ENCODE peak calls at places on chromosomes 3 and 15, in four cellular contexts. One of them, this sample, is unnamed. For H4K20me1, the result is how much of the 10 kb centered on the place peaks cover.

GRCh38 chr3:43858052-43858701 is 167.4 kb downstream of the ABHD5 start:
- DNase-seq in SK-N-SH: no peak
- DNase-seq in HCT116: no peak
- DNase-seq in PC-3: no peak
- DNase-seq in this sample: peak

GRCh38 chr15:75739791-75740190 is 27.1 kb upstream of the CSPG4 start:
- DNase-seq in SK-N-SH: no peak
- DNase-seq in PC-3: no peak
- DNase-seq in HCT116: no peak
- DNase-seq in this sample: no peak

GRCh38 chr15:74159773-74160172 is 13.7 kb upstream of the ISLR start:
- DNase-seq in PC-3: no peak
- DNase-seq in HCT116: no peak
- DNase-seq in SK-N-SH: peak
- DNase-seq in this sample: no peak

GRCh38 chr3:59517448-59517847 is 467.6 kb upstream of the CFAP20DC start:
- DNase-seq in SK-N-SH: no peak
- DNase-seq in HCT116: no peak
- DNase-seq in PC-3: no peak
- DNase-seq in this sample: no peak

GRCh38 chr15:52668133-52668532 is 11.1 kb downstream of the ATOSA start:
- DNase-seq in HCT116: no peak
- DNase-seq in PC-3: no peak
- DNase-seq in SK-N-SH: no peak
- DNase-seq in this sample: no peak

GRCh38 chr3:70281663-70282062 is 30.8 kb downstream of the MDFIC2 start:
- DNase-seq in HCT116: no peak
- DNase-seq in SK-N-SH: no peak
- DNase-seq in PC-3: peak
- DNase-seq in this sample: no peak

GRCh38 chr3:59052803-59053411 is 3.1 kb upstream of the CFAP20DC start:
- DNase-seq in SK-N-SH: peak
- DNase-seq in PC-3: peak
- DNase-seq in HCT116: peak
- DNase-seq in this sample: peak

GRCh38 chr15:68305420-68305871 is 27.9 kb downstream of the FEM1B start:
- DNase-seq in SK-N-SH: no peak
- DNase-seq in PC-3: no peak
- DNase-seq in HCT116: no peak
- DNase-seq in this sample: no peak

GRCh38 chr3:50268703-50269451 is at the start of gene SEMA3B:
- DNase-seq in PC-3: peak
- DNase-seq in HCT116: no peak
- DNase-seq in SK-N-SH: no peak
- DNase-seq in this sample: no peak

GRCh38 chr15:29671308-29671981 is 150.8 kb downstream of the TJP1 start:
- DNase-seq in HCT116: no peak
- DNase-seq in PC-3: peak
- DNase-seq in SK-N-SH: no peak
- DNase-seq in this sample: no peak

GRCh38 chr15:33616485-33616884 is 305.7 kb downstream of the RYR3 start:
- DNase-seq in SK-N-SH: no peak
- DNase-seq in HCT116: no peak
- DNase-seq in PC-3: no peak
- DNase-seq in this sample: no peak

GRCh38 chr3:69422751-69423150 is 36.9 kb upstream of the FRMD4B start:
- DNase-seq in SK-N-SH: no peak
- DNase-seq in PC-3: peak
- DNase-seq in HCT116: no peak
- DNase-seq in this sample: no peak

GRCh38 chr15:100929641-100930042 is 10.5 kb downstream of the LRRK1 start:
- DNase-seq in PC-3: no peak
- DNase-seq in HCT116: no peak
- DNase-seq in SK-N-SH: no peak
- DNase-seq in this sample: peak

GRCh38 chr15:85805392-85805791 is 10.7 kb upstream of the KLHL25 start:
- DNase-seq in PC-3: no peak
- DNase-seq in HCT116: no peak
- DNase-seq in SK-N-SH: no peak
- DNase-seq in this sample: no peak

GRCh38 chr3:101091489-101091888 is 98.3 kb upstream of the ABI3BP start:
- DNase-seq in SK-N-SH: no peak
- DNase-seq in PC-3: peak
- DNase-seq in HCT116: peak
- DNase-seq in this sample: no peak

GRCh38 chr3:50260027-50260941 is 8.7 kb upstream of the SEMA3B start:
- DNase-seq in HCT116: no peak
- DNase-seq in PC-3: peak
- DNase-seq in SK-N-SH: peak
- DNase-seq in this sample: peak

GRCh38 chr15:91651251-91651650 is 202.3 kb upstream of the SLCO3A1 start:
- DNase-seq in PC-3: no peak
- DNase-seq in SK-N-SH: no peak
- DNase-seq in HCT116: no peak
- DNase-seq in this sample: no peak

GRCh38 chr3:66270314-66270713 is 49.5 kb downstream of the SLC25A26 start:
- DNase-seq in SK-N-SH: no peak
- DNase-seq in PC-3: no peak
- DNase-seq in HCT116: no peak
- DNase-seq in this sample: no peak

GRCh38 chr3:187823802-187824201 is 78.5 kb upstream of the BCL6 start:
- DNase-seq in SK-N-SH: no peak
- DNase-seq in PC-3: no peak
- DNase-seq in HCT116: no peak
- DNase-seq in this sample: no peak

GRCh38 chr3:159416854-159417253 is 571.8 kb upstream of the IL12A start:
- DNase-seq in PC-3: peak
- DNase-seq in HCT116: no peak
- DNase-seq in SK-N-SH: no peak
- DNase-seq in this sample: peak

GRCh38 chr3:113086506-113087461 is 96.0 kb downstream of the GTPBP8 start:
- DNase-seq in PC-3: peak
- DNase-seq in SK-N-SH: peak
- DNase-seq in HCT116: no peak
- DNase-seq in this sample: peak

GRCh38 chr3:53286727-53287412 is 31.0 kb upstream of the TKT start:
- DNase-seq in PC-3: no peak
- DNase-seq in HCT116: no peak
- DNase-seq in SK-N-SH: no peak
- DNase-seq in this sample: peak

GRCh38 chr3:76514836-76515235 is 525.1 kb upstream of the ROBO2 start:
- DNase-seq in PC-3: no peak
- DNase-seq in SK-N-SH: no peak
- DNase-seq in HCT116: no peak
- DNase-seq in this sample: no peak

GRCh38 chr3:138361561-138361971 is 13.2 kb downstream of the MRAS start:
- DNase-seq in HCT116: no peak
- DNase-seq in SK-N-SH: no peak
- DNase-seq in PC-3: no peak
- DNase-seq in this sample: no peak

DNA sequence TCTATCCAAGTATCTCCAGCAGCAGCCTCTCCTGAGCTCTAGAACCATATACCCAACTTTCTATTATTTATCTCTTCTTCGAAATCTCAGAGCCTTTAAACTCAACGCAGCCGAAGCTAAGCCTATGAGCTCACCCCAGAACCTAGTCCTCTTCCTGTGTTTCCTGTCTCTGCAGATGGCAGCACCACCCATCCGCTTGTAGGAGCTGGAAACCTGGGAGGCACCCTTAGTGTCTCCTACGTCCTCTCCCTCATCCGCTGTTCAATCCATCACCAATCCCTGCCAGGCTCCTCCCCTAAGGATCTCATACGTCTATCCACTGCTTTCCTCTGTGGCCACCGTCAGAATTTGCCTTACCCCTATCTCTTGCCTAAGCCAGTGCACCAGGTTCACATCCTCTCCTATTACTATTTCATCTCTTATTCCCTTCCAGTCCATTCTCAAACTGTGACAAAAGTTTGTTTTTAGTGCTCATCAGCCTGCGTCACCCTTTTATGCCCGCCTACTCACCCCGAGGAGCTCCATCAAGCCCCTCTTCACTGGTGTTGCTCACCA is 9.6 kb downstream of the VGLL4 start:
- DNase-seq in PC-3: no peak
- DNase-seq in SK-N-SH: no peak
- DNase-seq in HCT116: no peak
- DNase-seq in this sample: no peak
- H4K20me1 ChIP-seq in PC-3: under half
- H4K20me1 ChIP-seq in SK-N-SH: half or more
- H4K20me1 ChIP-seq in HCT116: under half
- H4K20me1 ChIP-seq in this sample: half or more

GRCh38 chr3:40287248-40287647 is 22.3 kb upstream of the EIF1B start:
- DNase-seq in HCT116: no peak
- DNase-seq in PC-3: no peak
- DNase-seq in SK-N-SH: no peak
- DNase-seq in this sample: no peak

GRCh38 chr3:40291471-40291870 is 18.0 kb upstream of the EIF1B start:
- DNase-seq in PC-3: no peak
- DNase-seq in HCT116: no peak
- DNase-seq in SK-N-SH: no peak
- DNase-seq in this sample: no peak

GRCh38 chr3:40292637-40293036 is 16.9 kb upstream of the EIF1B start:
- DNase-seq in SK-N-SH: no peak
- DNase-seq in HCT116: no peak
- DNase-seq in PC-3: no peak
- DNase-seq in this sample: peak

GRCh38 chr3:40294434-40294833 is 15.1 kb upstream of the EIF1B start:
- DNase-seq in SK-N-SH: peak
- DNase-seq in HCT116: no peak
- DNase-seq in PC-3: no peak
- DNase-seq in this sample: no peak

DNA sequence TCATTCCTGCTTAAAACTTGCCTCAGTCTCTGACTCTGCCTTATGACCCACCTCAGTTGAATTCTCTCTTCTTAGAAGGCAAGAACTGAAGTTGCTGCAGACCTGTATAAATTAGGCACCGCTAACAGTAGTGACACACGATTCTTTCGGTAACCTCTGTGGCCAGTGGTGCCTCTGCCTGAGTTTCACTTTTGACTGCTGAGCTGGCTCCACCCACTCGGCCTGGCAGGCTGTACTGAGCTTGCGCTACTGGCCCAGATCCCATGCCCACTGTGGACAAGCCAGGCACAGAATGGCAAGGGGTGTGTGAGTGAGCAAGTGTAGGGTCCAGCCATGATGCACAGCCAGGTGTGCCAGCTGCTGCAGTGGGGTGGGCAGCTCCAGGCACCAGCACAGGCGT is 19.1 kb upstream of the EIF1B start:
- DNase-seq in PC-3: no peak
- DNase-seq in SK-N-SH: no peak
- DNase-seq in HCT116: no peak
- DNase-seq in this sample: no peak
- H3K27ac ChIP-seq in PC-3: no peak
- H3K27ac ChIP-seq in SK-N-SH: no peak
- H3K27ac ChIP-seq in HCT116: no peak
- H3K27ac ChIP-seq in this sample: no peak

GRCh38 chr15:38275951-38276350 is 23.3 kb downstream of the SPRED1 start:
- DNase-seq in SK-N-SH: no peak
- DNase-seq in HCT116: no peak
- DNase-seq in PC-3: peak
- DNase-seq in this sample: no peak
- H4K20me1 ChIP-seq in SK-N-SH: half or more
- H4K20me1 ChIP-seq in HCT116: under half
- H4K20me1 ChIP-seq in PC-3: half or more
- H4K20me1 ChIP-seq in this sample: half or more

DNA sequence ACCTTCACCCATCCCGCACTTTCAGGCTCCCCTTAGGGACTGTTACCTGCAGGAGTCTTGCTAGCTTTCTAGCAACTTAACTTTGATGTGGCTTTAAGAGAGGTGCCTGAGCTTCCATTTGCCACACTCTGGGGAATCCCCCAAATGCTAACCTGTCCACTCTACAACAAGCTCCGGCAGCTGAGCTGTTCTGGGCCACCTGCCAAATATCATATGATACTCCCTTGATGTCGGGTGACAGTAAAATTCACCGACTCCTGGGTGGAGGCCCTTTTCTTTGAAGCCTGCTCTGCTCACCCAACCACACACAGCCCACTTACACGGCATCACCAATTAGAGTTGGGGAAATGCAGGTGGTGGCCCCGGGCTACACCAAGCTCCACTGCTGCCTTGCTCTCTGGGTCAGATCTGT is 38.0 kb upstream of the XCR1 start:
- DNase-seq in HCT116: peak
- DNase-seq in SK-N-SH: peak
- DNase-seq in PC-3: peak
- DNase-seq in this sample: no peak
- H3K27ac ChIP-seq in HCT116: no peak
- H3K27ac ChIP-seq in SK-N-SH: no peak
- H3K27ac ChIP-seq in PC-3: no peak
- H3K27ac ChIP-seq in this sample: no peak

GRCh38 chr3:67278015-67278618 is 280.0 kb downstream of the KBTBD8 start:
- DNase-seq in SK-N-SH: no peak
- DNase-seq in HCT116: no peak
- DNase-seq in PC-3: no peak
- DNase-seq in this sample: no peak
- H4K20me1 ChIP-seq in SK-N-SH: under half
- H4K20me1 ChIP-seq in HCT116: under half
- H4K20me1 ChIP-seq in PC-3: under half
- H4K20me1 ChIP-seq in this sample: under half

DNA sequence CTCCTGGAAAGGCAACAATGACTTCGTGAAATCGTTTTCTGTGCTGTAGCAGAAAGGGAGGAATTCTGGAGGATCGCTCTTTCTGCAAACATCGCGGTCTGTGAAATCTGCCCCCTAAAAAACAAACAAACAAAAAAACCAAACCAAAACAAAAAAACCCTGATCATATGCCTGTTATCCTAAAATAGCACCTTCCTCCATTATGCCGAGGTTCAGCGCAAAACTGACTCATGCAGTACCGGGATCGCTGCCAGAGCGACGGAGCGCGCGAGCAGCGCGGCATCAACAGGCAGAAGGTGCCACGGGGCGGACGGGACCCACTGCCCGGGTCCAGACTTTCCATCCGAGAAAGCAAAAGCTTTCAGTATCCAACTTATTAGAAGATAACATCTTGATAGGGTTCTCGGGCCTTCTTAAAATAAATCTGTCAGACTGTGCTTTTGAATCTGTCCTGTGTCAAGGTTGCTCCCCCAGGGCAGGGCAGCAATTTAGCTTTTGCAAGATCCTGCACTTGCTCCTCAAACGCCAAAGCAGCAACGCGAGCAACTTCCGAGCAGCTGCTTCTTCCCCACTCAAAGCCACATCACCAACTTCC is 156.0 kb downstream of the FGF12 start:
- DNase-seq in SK-N-SH: peak
- DNase-seq in HCT116: no peak
- DNase-seq in PC-3: peak
- DNase-seq in this sample: no peak
- H3K27ac ChIP-seq in SK-N-SH: no peak
- H3K27ac ChIP-seq in HCT116: no peak
- H3K27ac ChIP-seq in PC-3: no peak
- H3K27ac ChIP-seq in this sample: no peak

GRCh38 chr3:126713229-126713628 is 9.2 kb downstream of the CHCHD6 start:
- DNase-seq in PC-3: no peak
- DNase-seq in SK-N-SH: no peak
- DNase-seq in HCT116: no peak
- DNase-seq in this sample: no peak
- H4K20me1 ChIP-seq in PC-3: under half
- H4K20me1 ChIP-seq in SK-N-SH: under half
- H4K20me1 ChIP-seq in HCT116: under half
- H4K20me1 ChIP-seq in this sample: under half